ENCODE peak calls at places on chromosome 6, in eight cellular contexts. One of them, this sample, is unnamed.

GRCh38 chr6:154650351-154650750 is 82.9 kb upstream of the SCAF8 start:
- DNase-seq in fibroblast of lung: no peak
- DNase-seq in SJSA1: no peak
- DNase-seq in WERI-Rb-1: no peak
- DNase-seq in left lung: no peak
- DNase-seq in AG10803: no peak
- DNase-seq in testis: no peak
- DNase-seq in IMR-90: no peak
- DNase-seq in this sample: no peak

GRCh38 chr6:96923871-96924493 is 546 bp upstream of the KLHL32 start:
- DNase-seq in fibroblast of lung: no peak
- DNase-seq in SJSA1: no peak
- DNase-seq in WERI-Rb-1: no peak
- DNase-seq in left lung: no peak
- DNase-seq in AG10803: no peak
- DNase-seq in testis: no peak
- DNase-seq in IMR-90: no peak
- DNase-seq in this sample: peak

GRCh38 chr6:106872044-106872443 is 102.5 kb downstream of the CD24 start:
- DNase-seq in fibroblast of lung: no peak
- DNase-seq in SJSA1: no peak
- DNase-seq in WERI-Rb-1: no peak
- DNase-seq in left lung: no peak
- DNase-seq in AG10803: no peak
- DNase-seq in testis: no peak
- DNase-seq in IMR-90: no peak
- DNase-seq in this sample: no peak

GRCh38 chr6:165661416-165662001 is 1.5 kb downstream of the PDE10A start:
- DNase-seq in fibroblast of lung: no peak
- DNase-seq in SJSA1: no peak
- DNase-seq in WERI-Rb-1: no peak
- DNase-seq in left lung: no peak
- DNase-seq in AG10803: no peak
- DNase-seq in testis: no peak
- DNase-seq in IMR-90: peak
- DNase-seq in this sample: peak

GRCh38 chr6:73339340-73339739 is 14.7 kb downstream of the DPPA5 start:
- DNase-seq in fibroblast of lung: no peak
- DNase-seq in SJSA1: no peak
- DNase-seq in WERI-Rb-1: no peak
- DNase-seq in left lung: no peak
- DNase-seq in AG10803: no peak
- DNase-seq in testis: no peak
- DNase-seq in IMR-90: no peak
- DNase-seq in this sample: peak

GRCh38 chr6:51842066-51842465 is 245.3 kb downstream of the PKHD1 start:
- DNase-seq in fibroblast of lung: no peak
- DNase-seq in SJSA1: no peak
- DNase-seq in WERI-Rb-1: no peak
- DNase-seq in left lung: peak
- DNase-seq in AG10803: no peak
- DNase-seq in testis: no peak
- DNase-seq in IMR-90: no peak
- DNase-seq in this sample: no peak

GRCh38 chr6:129102741-129103140 is 219.8 kb downstream of the LAMA2 start:
- DNase-seq in fibroblast of lung: peak
- DNase-seq in SJSA1: peak
- DNase-seq in WERI-Rb-1: no peak
- DNase-seq in left lung: no peak
- DNase-seq in AG10803: peak
- DNase-seq in testis: peak
- DNase-seq in IMR-90: peak
- DNase-seq in this sample: no peak

GRCh38 chr6:157317129-157317814 is 6.0 kb downstream of the TMEM242 start:
- DNase-seq in fibroblast of lung: peak
- DNase-seq in SJSA1: peak
- DNase-seq in WERI-Rb-1: no peak
- DNase-seq in left lung: no peak
- DNase-seq in AG10803: peak
- DNase-seq in testis: peak
- DNase-seq in IMR-90: peak
- DNase-seq in this sample: no peak

GRCh38 chr6:11364971-11365397 is 132.5 kb upstream of the NEDD9 start:
- DNase-seq in fibroblast of lung: peak
- DNase-seq in SJSA1: no peak
- DNase-seq in WERI-Rb-1: no peak
- DNase-seq in left lung: no peak
- DNase-seq in AG10803: no peak
- DNase-seq in testis: no peak
- DNase-seq in IMR-90: no peak
- DNase-seq in this sample: no peak

GRCh38 chr6:98827295-98828159 is 6.8 kb upstream of the POU3F2 start:
- DNase-seq in fibroblast of lung: no peak
- DNase-seq in SJSA1: no peak
- DNase-seq in WERI-Rb-1: no peak
- DNase-seq in left lung: peak
- DNase-seq in AG10803: no peak
- DNase-seq in testis: no peak
- DNase-seq in IMR-90: no peak
- DNase-seq in this sample: peak

GRCh38 chr6:73722318-73723060 is 26.5 kb downstream of the CD109 start:
- DNase-seq in fibroblast of lung: peak
- DNase-seq in SJSA1: no peak
- DNase-seq in WERI-Rb-1: no peak
- DNase-seq in left lung: no peak
- DNase-seq in AG10803: peak
- DNase-seq in testis: no peak
- DNase-seq in IMR-90: peak
- DNase-seq in this sample: no peak

GRCh38 chr6:94733066-94733465 is 844.3 kb upstream of the MANEA start:
- DNase-seq in fibroblast of lung: no peak
- DNase-seq in SJSA1: no peak
- DNase-seq in WERI-Rb-1: no peak
- DNase-seq in left lung: no peak
- DNase-seq in AG10803: no peak
- DNase-seq in testis: no peak
- DNase-seq in IMR-90: no peak
- DNase-seq in this sample: no peak

GRCh38 chr6:121794630-121795029 is 359.2 kb downstream of the GJA1 start:
- DNase-seq in fibroblast of lung: peak
- DNase-seq in SJSA1: peak
- DNase-seq in WERI-Rb-1: no peak
- DNase-seq in left lung: no peak
- DNase-seq in AG10803: peak
- DNase-seq in testis: no peak
- DNase-seq in IMR-90: peak
- DNase-seq in this sample: no peak

GRCh38 chr6:151239603-151240035 is at the start of gene AKAP12:
- DNase-seq in fibroblast of lung: peak
- DNase-seq in SJSA1: no peak
- DNase-seq in WERI-Rb-1: no peak
- DNase-seq in left lung: no peak
- DNase-seq in AG10803: peak
- DNase-seq in testis: peak
- DNase-seq in IMR-90: peak
- DNase-seq in this sample: peak

GRCh38 chr6:144581807-144582537 is 296.8 kb downstream of the UTRN start:
- DNase-seq in fibroblast of lung: peak
- DNase-seq in SJSA1: no peak
- DNase-seq in WERI-Rb-1: peak
- DNase-seq in left lung: no peak
- DNase-seq in AG10803: no peak
- DNase-seq in testis: peak
- DNase-seq in IMR-90: peak
- DNase-seq in this sample: peak

GRCh38 chr6:163984446-163984936 is 570.0 kb downstream of the QKI start:
- DNase-seq in fibroblast of lung: no peak
- DNase-seq in SJSA1: no peak
- DNase-seq in WERI-Rb-1: no peak
- DNase-seq in left lung: no peak
- DNase-seq in AG10803: no peak
- DNase-seq in testis: no peak
- DNase-seq in IMR-90: no peak
- DNase-seq in this sample: no peak

GRCh38 chr6:68716605-68717004 is 81.5 kb downstream of the ADGRB3 start:
- DNase-seq in fibroblast of lung: no peak
- DNase-seq in SJSA1: no peak
- DNase-seq in WERI-Rb-1: no peak
- DNase-seq in left lung: no peak
- DNase-seq in AG10803: no peak
- DNase-seq in testis: no peak
- DNase-seq in IMR-90: no peak
- DNase-seq in this sample: no peak

GRCh38 chr6:34922177-34922663 is 33.2 kb downstream of the ANKS1A start:
- DNase-seq in fibroblast of lung: peak
- DNase-seq in SJSA1: no peak
- DNase-seq in WERI-Rb-1: no peak
- DNase-seq in left lung: no peak
- DNase-seq in AG10803: peak
- DNase-seq in testis: no peak
- DNase-seq in IMR-90: peak
- DNase-seq in this sample: no peak

GRCh38 chr6:43075791-43076092 is 372 bp upstream of the PTK7 start:
- DNase-seq in fibroblast of lung: no peak
- DNase-seq in SJSA1: no peak
- DNase-seq in WERI-Rb-1: no peak
- DNase-seq in left lung: no peak
- DNase-seq in AG10803: no peak
- DNase-seq in testis: no peak
- DNase-seq in IMR-90: no peak
- DNase-seq in this sample: no peak
- H3K4me3 ChIP-seq in fibroblast of lung: peak
- H3K4me3 ChIP-seq in SJSA1: peak
- H3K4me3 ChIP-seq in WERI-Rb-1: peak
- H3K4me3 ChIP-seq in left lung: no peak
- H3K4me3 ChIP-seq in AG10803: peak
- H3K4me3 ChIP-seq in testis: peak
- H3K4me3 ChIP-seq in IMR-90: peak
- H3K4me3 ChIP-seq in this sample: peak

GRCh38 chr6:12967686-12968085 is 251.1 kb downstream of the PHACTR1 start:
- DNase-seq in fibroblast of lung: no peak
- DNase-seq in SJSA1: no peak
- DNase-seq in WERI-Rb-1: no peak
- DNase-seq in left lung: no peak
- DNase-seq in AG10803: peak
- DNase-seq in testis: no peak
- DNase-seq in IMR-90: no peak
- DNase-seq in this sample: no peak

GRCh38 chr6:12961761-12962160 is 245.2 kb downstream of the PHACTR1 start:
- DNase-seq in fibroblast of lung: no peak
- DNase-seq in SJSA1: no peak
- DNase-seq in WERI-Rb-1: no peak
- DNase-seq in left lung: no peak
- DNase-seq in AG10803: no peak
- DNase-seq in testis: no peak
- DNase-seq in IMR-90: no peak
- DNase-seq in this sample: no peak

GRCh38 chr6:12962529-12962928 is 246.0 kb downstream of the PHACTR1 start:
- DNase-seq in fibroblast of lung: no peak
- DNase-seq in SJSA1: no peak
- DNase-seq in WERI-Rb-1: no peak
- DNase-seq in left lung: no peak
- DNase-seq in AG10803: peak
- DNase-seq in testis: no peak
- DNase-seq in IMR-90: no peak
- DNase-seq in this sample: no peak

GRCh38 chr6:12962995-12963394 is 246.4 kb downstream of the PHACTR1 start:
- DNase-seq in fibroblast of lung: no peak
- DNase-seq in SJSA1: no peak
- DNase-seq in WERI-Rb-1: no peak
- DNase-seq in left lung: no peak
- DNase-seq in AG10803: peak
- DNase-seq in testis: no peak
- DNase-seq in IMR-90: no peak
- DNase-seq in this sample: no peak

DNA sequence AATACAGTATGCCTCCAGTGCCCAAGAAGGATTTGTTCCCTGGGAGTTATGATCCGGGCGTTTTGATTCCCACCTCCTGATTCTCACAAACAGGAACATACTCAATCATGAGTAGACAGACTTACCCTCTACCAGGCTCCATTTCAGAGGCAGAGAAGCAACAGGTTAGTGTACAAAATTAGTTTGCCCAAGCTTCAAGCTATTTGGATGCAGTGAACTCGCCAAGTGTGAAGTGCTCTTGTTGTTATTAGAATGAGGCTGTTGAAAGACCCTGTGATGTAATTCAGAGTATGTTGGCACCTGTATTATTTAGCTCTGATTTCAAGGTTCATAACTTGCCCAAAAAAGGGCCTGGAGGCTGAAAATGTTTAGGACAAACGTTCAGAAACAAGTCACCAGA is 247.0 kb downstream of the PHACTR1 start:
- DNase-seq in fibroblast of lung: no peak
- DNase-seq in SJSA1: no peak
- DNase-seq in WERI-Rb-1: no peak
- DNase-seq in left lung: no peak
- DNase-seq in AG10803: no peak
- DNase-seq in testis: no peak
- DNase-seq in IMR-90: no peak
- DNase-seq in this sample: no peak
- H3K4me3 ChIP-seq in fibroblast of lung: no peak
- H3K4me3 ChIP-seq in SJSA1: no peak
- H3K4me3 ChIP-seq in WERI-Rb-1: no peak
- H3K4me3 ChIP-seq in left lung: no peak
- H3K4me3 ChIP-seq in AG10803: no peak
- H3K4me3 ChIP-seq in testis: no peak
- H3K4me3 ChIP-seq in IMR-90: no peak
- H3K4me3 ChIP-seq in this sample: no peak

GRCh38 chr6:153150767-153151440 is 19.8 kb upstream of the RGS17 start:
- DNase-seq in fibroblast of lung: no peak
- DNase-seq in SJSA1: no peak
- DNase-seq in WERI-Rb-1: no peak
- DNase-seq in left lung: no peak
- DNase-seq in AG10803: no peak
- DNase-seq in testis: no peak
- DNase-seq in IMR-90: no peak
- DNase-seq in this sample: no peak
- H3K4me3 ChIP-seq in fibroblast of lung: no peak
- H3K4me3 ChIP-seq in SJSA1: no peak
- H3K4me3 ChIP-seq in WERI-Rb-1: no peak
- H3K4me3 ChIP-seq in left lung: no peak
- H3K4me3 ChIP-seq in AG10803: peak
- H3K4me3 ChIP-seq in testis: peak
- H3K4me3 ChIP-seq in IMR-90: no peak
- H3K4me3 ChIP-seq in this sample: no peak

DNA sequence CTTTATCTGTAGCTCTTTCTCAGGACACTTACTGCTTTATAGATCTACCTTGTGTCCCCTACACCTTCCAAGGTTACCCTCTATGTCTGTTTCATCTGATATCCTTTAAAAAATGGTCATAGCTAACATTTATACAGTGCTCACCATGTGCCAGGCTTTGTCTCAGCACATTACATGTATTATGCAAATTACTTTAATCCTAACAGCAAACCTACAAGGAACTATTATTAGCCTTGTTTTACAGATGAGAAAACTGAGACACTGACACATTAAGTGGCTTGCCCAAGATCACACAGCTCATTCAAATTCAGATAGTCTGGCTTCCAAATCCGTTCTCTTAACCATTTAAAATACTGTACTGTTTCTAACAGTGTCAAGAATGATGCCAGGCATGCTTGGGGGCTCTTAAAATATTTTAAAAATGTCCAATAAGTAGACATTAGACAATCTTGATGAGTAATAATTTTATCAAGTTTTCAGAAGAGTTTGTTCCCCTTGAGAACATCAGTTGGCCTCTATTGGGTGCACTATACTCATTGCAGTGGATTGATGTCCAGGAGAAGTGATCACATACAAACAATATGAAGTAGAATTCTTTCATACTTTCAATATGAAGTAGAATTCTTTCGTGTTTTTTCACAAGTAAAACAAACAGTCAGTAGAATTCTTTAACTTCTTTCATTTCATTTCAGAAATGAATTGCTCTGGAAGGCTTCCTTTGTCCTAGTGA is 69.6 kb downstream of the DNAH8 start:
- DNase-seq in fibroblast of lung: no peak
- DNase-seq in SJSA1: no peak
- DNase-seq in WERI-Rb-1: no peak
- DNase-seq in left lung: no peak
- DNase-seq in AG10803: no peak
- DNase-seq in testis: no peak
- DNase-seq in IMR-90: no peak
- DNase-seq in this sample: no peak
- H3K4me3 ChIP-seq in fibroblast of lung: no peak
- H3K4me3 ChIP-seq in SJSA1: no peak
- H3K4me3 ChIP-seq in WERI-Rb-1: no peak
- H3K4me3 ChIP-seq in left lung: no peak
- H3K4me3 ChIP-seq in AG10803: no peak
- H3K4me3 ChIP-seq in testis: no peak
- H3K4me3 ChIP-seq in IMR-90: no peak
- H3K4me3 ChIP-seq in this sample: no peak

This sample was measured in H7.